ENCODE peak calls at places on chromosomes 7 and 10, in six cellular contexts. U, Z, J, P, W and X are unnamed samples.

GRCh38 chr10:112754001-112754411 is 196.0 kb upstream of the TCF7L2 start:
- DNase-seq in Z (no peak), W (no peak), P (no peak), U (peak), J (peak), X (peak)

GRCh38 chr7:78171398-78171797 is 372.8 kb downstream of the PHTF2 start:
- DNase-seq in U (no peak), Z (no peak), J (no peak), W (no peak), P (no peak), X (no peak)

GRCh38 chr10:132926070-132926469 is 16.3 kb downstream of the CFAP46 start:
- DNase-seq in J (no peak), Z (no peak), P (no peak), W (no peak), U (no peak), X (no peak)

GRCh38 chr10:72593963-72594362 is 31.9 kb downstream of the MICU1 start:
- DNase-seq in Z (no peak), U (peak), P (no peak), J (no peak), W (no peak), X (no peak)

GRCh38 chr10:71323407-71323806 is 4.3 kb downstream of the SLC29A3 start:
- DNase-seq in P (no peak), W (no peak), Z (no peak), U (peak), J (peak), X (peak)

GRCh38 chr7:30906520-30907240 is 5.0 kb upstream of the AQP1 start:
- DNase-seq in J (no peak), W (no peak), P (no peak), U (peak), Z (no peak), X (no peak)

GRCh38 chr7:98214811-98215321 is 3.6 kb downstream of the BHLHA15 start:
- DNase-seq in Z (no peak), P (peak), U (no peak), W (no peak), J (no peak), X (no peak)

GRCh38 chr10:12252882-12253546 is 57.0 kb downstream of the CDC123 start:
- DNase-seq in P (no peak), U (no peak), W (peak), Z (no peak), J (no peak), X (peak)

GRCh38 chr7:125695631-125696030 is 766.0 kb upstream of the POT1 start:
- DNase-seq in J (no peak), U (no peak), W (no peak), Z (no peak), P (no peak), X (no peak)

GRCh38 chr10:29715296-29715695 is 80.5 kb upstream of the SVIL start:
- DNase-seq in U (no peak), W (no peak), Z (no peak), P (no peak), J (no peak), X (no peak)

GRCh38 chr7:130461256-130461655 is 20.4 kb upstream of the CEP41 start:
- DNase-seq in Z (no peak), J (no peak), P (no peak), W (no peak), U (no peak), X (no peak)

GRCh38 chr7:107622429-107622828 is 38.2 kb upstream of the SLC26A4 start:
- DNase-seq in U (peak), P (no peak), J (peak), W (no peak), Z (no peak), X (peak)

GRCh38 chr10:132196178-132197113 is 9.7 kb downstream of the DPYSL4 start:
- DNase-seq in Z (no peak), W (no peak), U (no peak), P (no peak), J (no peak), X (no peak)

GRCh38 chr7:85287126-85287825 is 100.4 kb upstream of the SEMA3D start:
- DNase-seq in J (peak), Z (no peak), U (peak), W (no peak), P (no peak), X (peak)

GRCh38 chr10:70940834-70941568 is 52.6 kb upstream of the PCBD1 start:
- DNase-seq in W (no peak), J (peak), U (peak), P (no peak), Z (no peak), X (peak)

GRCh38 chr7:7718461-7718860 is at the start of gene RPA3:
- DNase-seq in W (no peak), Z (no peak), J (no peak), U (no peak), P (no peak), X (no peak)

GRCh38 chr7:33601081-33601480 is 304.3 kb upstream of the BMPER start:
- DNase-seq in Z (no peak), P (no peak), W (no peak), U (no peak), J (no peak), X (no peak)

GRCh38 chr10:4395731-4396130 is 430.3 kb upstream of the AKR1E2 start:
- DNase-seq in W (no peak), J (no peak), Z (no peak), P (no peak), U (no peak), X (no peak)

GRCh38 chr7:150356265-150356897 is 12.2 kb upstream of the REPIN1 start:
- DNase-seq in P (peak), W (peak), J (peak), U (peak), Z (no peak), X (peak)

GRCh38 chr7:24283900-24284698 is at the start of gene NPY:
- DNase-seq in J (no peak), U (no peak), W (no peak), P (no peak), Z (no peak), X (no peak)

GRCh38 chr10:74650613-74651012 is 175.8 kb upstream of the KAT6B start:
- DNase-seq in P (no peak), Z (no peak), W (no peak), J (no peak), U (no peak), X (no peak)

GRCh38 chr10:98242823-98243222 is 25.2 kb downstream of the LOXL4 start:
- DNase-seq in U (peak), W (no peak), J (peak), P (no peak), Z (no peak), X (peak)

GRCh38 chr10:79487296-79488194 is 24.8 kb upstream of the EIF5AL1 start:
- DNase-seq in Z (peak), W (peak), P (peak), J (peak), U (peak), X (peak)

GRCh38 chr7:2169923-2170575 is 62.7 kb downstream of the MAD1L1 start:
- DNase-seq in Z (no peak), P (no peak), J (no peak), W (no peak), U (no peak), X (no peak)

GRCh38 chr10:60123668-60124067 is 217.3 kb upstream of the CCDC6 start:
- DNase-seq in W (no peak), U (no peak), P (no peak), Z (no peak), J (no peak), X (no peak)

GRCh38 chr10:373015-373414 is 237.8 kb downstream of the ZMYND11 start:
- DNase-seq in W (no peak), U (peak), J (peak), Z (no peak), P (no peak), X (peak)

GRCh38 chr10:51985326-51985725 is 285.9 kb upstream of the CSTF2T start:
- DNase-seq in P (no peak), U (no peak), W (no peak), J (peak), Z (no peak), X (no peak)

GRCh38 chr7:35694784-35695627 is at the start of gene HERPUD2:
- DNase-seq in U (peak), P (peak), J (peak), W (peak), Z (peak), X (peak)
- TF ChIP-seq CTCF in U (no peak), P (no peak), J (no peak), W (peak), Z (no peak), X (no peak)

GRCh38 chr10:110996256-110996655 is 76.9 kb downstream of the SHOC2 start:
- DNase-seq in U (no peak), P (no peak), W (no peak), Z (no peak), J (no peak), X (no peak)
- H3K4me3 ChIP-seq in U (no peak), P (no peak), W (no peak), Z (no peak), J (no peak), X (no peak)

GRCh38 chr7:142338633-142339501 is 81.0 kb upstream of the PRSS58 start:
- DNase-seq in P (no peak), W (peak), J (peak), Z (no peak), U (no peak), X (peak)
- TF ChIP-seq CTCF in P (no peak), W (peak), J (peak), Z (no peak), U (no peak), X (peak)

DNA sequence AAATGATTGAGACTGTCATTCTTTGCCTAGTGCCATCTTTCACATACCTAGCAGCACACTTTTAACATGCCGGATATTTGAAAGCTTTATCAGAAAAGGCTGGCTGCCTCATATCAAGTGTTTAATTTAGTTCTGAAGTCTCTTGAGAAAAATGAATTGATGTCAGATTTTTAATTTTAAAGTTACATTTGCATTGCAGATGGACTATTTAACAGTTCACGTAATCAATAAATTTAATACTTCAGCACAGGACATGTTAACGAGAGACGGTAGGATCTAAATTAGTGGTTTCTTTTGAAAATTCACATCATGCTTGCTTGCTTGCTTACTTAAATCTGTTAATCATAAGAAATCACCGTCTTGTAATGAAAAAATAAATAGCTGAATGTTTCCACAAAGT is 51.6 kb downstream of the COL1A2 start:
- DNase-seq in Z (no peak), P (no peak), W (no peak), J (no peak), U (no peak), X (no peak)
- H3K4me3 ChIP-seq in Z (no peak), P (no peak), W (no peak), J (no peak), U (no peak), X (no peak)

GRCh38 chr10:62077330-62078015 is 176.0 kb downstream of the ARID5B start:
- DNase-seq in P (no peak), U (no peak), Z (no peak), W (no peak), J (no peak), X (no peak)

GRCh38 chr10:62075912-62076311 is 174.4 kb downstream of the ARID5B start:
- DNase-seq in J (no peak), P (no peak), W (no peak), Z (no peak), U (no peak), X (no peak)

GRCh38 chr10:62075414-62075813 is 173.9 kb downstream of the ARID5B start:
- DNase-seq in J (no peak), U (no peak), W (no peak), P (no peak), Z (no peak), X (no peak)

GRCh38 chr10:62079885-62080559 is 178.5 kb downstream of the ARID5B start:
- DNase-seq in J (no peak), U (no peak), Z (no peak), W (no peak), P (no peak), X (no peak)

DNA sequence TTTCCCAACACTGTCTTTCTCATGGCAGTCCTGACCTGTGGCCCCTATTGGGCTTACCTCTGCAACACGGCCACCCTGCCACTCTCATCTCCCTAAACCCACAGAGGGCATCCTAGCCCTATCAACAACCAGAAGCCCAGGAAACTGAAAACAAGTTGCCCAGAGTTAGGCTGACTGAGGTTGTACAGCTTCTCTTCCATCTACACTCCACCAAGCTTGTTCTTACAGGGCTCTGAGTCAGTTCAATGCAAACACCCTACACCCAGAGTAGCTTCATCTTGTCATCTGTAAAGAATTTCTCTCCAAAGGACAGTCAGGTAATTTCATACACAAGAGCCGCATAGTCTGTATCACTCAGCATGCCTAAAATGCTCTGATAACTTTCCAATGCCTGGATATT is 175.4 kb downstream of the ARID5B start:
- DNase-seq in W (no peak), J (peak), Z (no peak), P (no peak), U (peak), X (peak)
- TF ChIP-seq CTCF in W (no peak), J (no peak), Z (no peak), P (no peak), U (no peak), X (no peak)